ENCODE peak calls at places on chromosomes 4 and X, in six cellular contexts. One of them, this sample, is unnamed.

GRCh38 chr4:171812377-171813194 is 618 bp upstream of the GALNTL6 start:
- DNase-seq in HEK293T: peak; percentile 22
- DNase-seq in HT1080: no peak
- DNase-seq in stromal cell of bone marrow: no peak
- DNase-seq in germinal center: no peak
- DNase-seq in stimulated activated CD4-positive, alpha-beta T cell treated with anti-CD3 and anti-CD28 coated beads, Interleukin-15, amount 100 ng/mL, for 24 hours: no peak
- DNase-seq in this sample: no peak

GRCh38 chr4:173494013-173494970 is 35.7 kb downstream of the HAND2 start:
- DNase-seq in HT1080: peak; percentile 22
- DNase-seq in stromal cell of bone marrow: peak; percentile 57
- DNase-seq in stimulated activated CD4-positive, alpha-beta T cell treated with anti-CD3 and anti-CD28 coated beads, Interleukin-15, amount 100 ng/mL, for 24 hours: peak; percentile 69
- DNase-seq in HEK293T: peak; percentile 74
- DNase-seq in germinal center: peak; percentile 78
- DNase-seq in this sample: peak; percentile 76

GRCh38 chr4:183295711-183296110 is 24.4 kb downstream of the CLDN22 start:
- DNase-seq in HEK293T: no peak
- DNase-seq in stromal cell of bone marrow: no peak
- DNase-seq in stimulated activated CD4-positive, alpha-beta T cell treated with anti-CD3 and anti-CD28 coated beads, Interleukin-15, amount 100 ng/mL, for 24 hours: no peak
- DNase-seq in HT1080: no peak
- DNase-seq in germinal center: no peak
- DNase-seq in this sample: no peak

GRCh38 chr4:31187979-31188378 is 467.8 kb downstream of the PCDH7 start:
- DNase-seq in germinal center: no peak
- DNase-seq in stromal cell of bone marrow: no peak
- DNase-seq in stimulated activated CD4-positive, alpha-beta T cell treated with anti-CD3 and anti-CD28 coated beads, Interleukin-15, amount 100 ng/mL, for 24 hours: no peak
- DNase-seq in HT1080: peak; percentile 62
- DNase-seq in HEK293T: no peak
- DNase-seq in this sample: no peak

GRCh38 chrX:34058005-34058404 is 74.1 kb downstream of the FAM47A start:
- DNase-seq in HT1080: no peak
- DNase-seq in stimulated activated CD4-positive, alpha-beta T cell treated with anti-CD3 and anti-CD28 coated beads, Interleukin-15, amount 100 ng/mL, for 24 hours: no peak
- DNase-seq in HEK293T: no peak
- DNase-seq in germinal center: no peak
- DNase-seq in stromal cell of bone marrow: no peak
- DNase-seq in this sample: no peak

GRCh38 chr4:110516106-110516922 is 40.4 kb downstream of the ENPEP start:
- DNase-seq in stimulated activated CD4-positive, alpha-beta T cell treated with anti-CD3 and anti-CD28 coated beads, Interleukin-15, amount 100 ng/mL, for 24 hours: peak; percentile 81
- DNase-seq in HEK293T: peak; percentile 73
- DNase-seq in stromal cell of bone marrow: peak; percentile 25
- DNase-seq in germinal center: peak; percentile 39
- DNase-seq in HT1080: peak; percentile 83
- DNase-seq in this sample: peak; percentile 88

GRCh38 chr4:150862829-150863228 is 152.3 kb downstream of the LRBA start:
- DNase-seq in HT1080: no peak
- DNase-seq in stromal cell of bone marrow: no peak
- DNase-seq in germinal center: no peak
- DNase-seq in HEK293T: no peak
- DNase-seq in stimulated activated CD4-positive, alpha-beta T cell treated with anti-CD3 and anti-CD28 coated beads, Interleukin-15, amount 100 ng/mL, for 24 hours: no peak
- DNase-seq in this sample: no peak

GRCh38 chr4:53280846-53281245 is 85.0 kb downstream of the SCFD2 start:
- DNase-seq in stimulated activated CD4-positive, alpha-beta T cell treated with anti-CD3 and anti-CD28 coated beads, Interleukin-15, amount 100 ng/mL, for 24 hours: no peak
- DNase-seq in HEK293T: no peak
- DNase-seq in germinal center: no peak
- DNase-seq in stromal cell of bone marrow: no peak
- DNase-seq in HT1080: no peak
- DNase-seq in this sample: no peak

GRCh38 chr4:101977096-101977495 is 186.6 kb downstream of the BANK1 start:
- DNase-seq in stromal cell of bone marrow: peak; percentile 99
- DNase-seq in HT1080: peak; percentile 96
- DNase-seq in HEK293T: no peak
- DNase-seq in stimulated activated CD4-positive, alpha-beta T cell treated with anti-CD3 and anti-CD28 coated beads, Interleukin-15, amount 100 ng/mL, for 24 hours: no peak
- DNase-seq in germinal center: no peak
- DNase-seq in this sample: peak; percentile 97

GRCh38 chrX:80511969-80512760 is 91.9 kb downstream of the TENT5D start:
- DNase-seq in HT1080: peak; percentile 46
- DNase-seq in HEK293T: no peak
- DNase-seq in stromal cell of bone marrow: no peak
- DNase-seq in stimulated activated CD4-positive, alpha-beta T cell treated with anti-CD3 and anti-CD28 coated beads, Interleukin-15, amount 100 ng/mL, for 24 hours: no peak
- DNase-seq in germinal center: no peak
- DNase-seq in this sample: peak; percentile 22

GRCh38 chr4:150875367-150875766 is 139.7 kb downstream of the LRBA start:
- DNase-seq in HEK293T: no peak
- DNase-seq in germinal center: no peak
- DNase-seq in stimulated activated CD4-positive, alpha-beta T cell treated with anti-CD3 and anti-CD28 coated beads, Interleukin-15, amount 100 ng/mL, for 24 hours: no peak
- DNase-seq in HT1080: no peak
- DNase-seq in stromal cell of bone marrow: no peak
- DNase-seq in this sample: no peak

GRCh38 chr4:72449705-72450104 is 119.3 kb downstream of the ADAMTS3 start:
- DNase-seq in HT1080: peak; percentile 67
- DNase-seq in germinal center: no peak
- DNase-seq in stromal cell of bone marrow: no peak
- DNase-seq in stimulated activated CD4-positive, alpha-beta T cell treated with anti-CD3 and anti-CD28 coated beads, Interleukin-15, amount 100 ng/mL, for 24 hours: no peak
- DNase-seq in HEK293T: no peak
- DNase-seq in this sample: no peak

GRCh38 chr4:5930456-5930855 is 37.6 kb upstream of the CRMP1 start:
- DNase-seq in HEK293T: no peak
- DNase-seq in stromal cell of bone marrow: no peak
- DNase-seq in HT1080: no peak
- DNase-seq in stimulated activated CD4-positive, alpha-beta T cell treated with anti-CD3 and anti-CD28 coated beads, Interleukin-15, amount 100 ng/mL, for 24 hours: no peak
- DNase-seq in germinal center: no peak
- DNase-seq in this sample: no peak

GRCh38 chr4:181752516-181752915 is 490.7 kb upstream of the TENM3 start:
- DNase-seq in HEK293T: no peak
- DNase-seq in stimulated activated CD4-positive, alpha-beta T cell treated with anti-CD3 and anti-CD28 coated beads, Interleukin-15, amount 100 ng/mL, for 24 hours: no peak
- DNase-seq in stromal cell of bone marrow: peak; percentile 14
- DNase-seq in germinal center: no peak
- DNase-seq in HT1080: no peak
- DNase-seq in this sample: no peak